ENCODE peak calls at places on chromosomes 7 and 10, in nine cellular contexts. One of them, this sample, is unnamed.

GRCh38 chr7:142063551-142064442 is 47.7 kb upstream of the MGAM2 start:
- DNase-seq in transverse colon: no peak
- DNase-seq in naive thymus-derived CD4-positive, alpha-beta T cell: no peak
- DNase-seq in tibial artery: no peak
- DNase-seq in hepatocyte: peak
- DNase-seq in cardiac fibroblast: peak
- DNase-seq in brain microvascular endothelial cell: no peak
- DNase-seq in tibial nerve: no peak
- DNase-seq in upper lobe of right lung: no peak
- DNase-seq in this sample: no peak

GRCh38 chr10:44056947-44057811 is 327.7 kb downstream of the CXCL12 start:
- DNase-seq in transverse colon: no peak
- DNase-seq in naive thymus-derived CD4-positive, alpha-beta T cell: no peak
- DNase-seq in tibial artery: no peak
- DNase-seq in hepatocyte: no peak
- DNase-seq in cardiac fibroblast: no peak
- DNase-seq in brain microvascular endothelial cell: no peak
- DNase-seq in tibial nerve: peak
- DNase-seq in upper lobe of right lung: no peak
- DNase-seq in this sample: no peak

GRCh38 chr7:73599151-73599882 is 20.9 kb upstream of the TBL2 start:
- DNase-seq in transverse colon: no peak
- DNase-seq in naive thymus-derived CD4-positive, alpha-beta T cell: no peak
- DNase-seq in tibial artery: no peak
- DNase-seq in hepatocyte: no peak
- DNase-seq in cardiac fibroblast: no peak
- DNase-seq in brain microvascular endothelial cell: no peak
- DNase-seq in tibial nerve: no peak
- DNase-seq in upper lobe of right lung: no peak
- DNase-seq in this sample: no peak

GRCh38 chr7:40604601-40605438 is 470.0 kb downstream of the SUGCT start:
- DNase-seq in transverse colon: peak
- DNase-seq in naive thymus-derived CD4-positive, alpha-beta T cell: no peak
- DNase-seq in tibial artery: peak
- DNase-seq in hepatocyte: peak
- DNase-seq in cardiac fibroblast: peak
- DNase-seq in brain microvascular endothelial cell: peak
- DNase-seq in tibial nerve: peak
- DNase-seq in upper lobe of right lung: peak
- DNase-seq in this sample: peak

GRCh38 chr7:36746347-36746746 is 22.1 kb upstream of the AOAH start:
- DNase-seq in transverse colon: no peak
- DNase-seq in naive thymus-derived CD4-positive, alpha-beta T cell: no peak
- DNase-seq in tibial artery: no peak
- DNase-seq in hepatocyte: peak
- DNase-seq in cardiac fibroblast: peak
- DNase-seq in brain microvascular endothelial cell: no peak
- DNase-seq in tibial nerve: no peak
- DNase-seq in upper lobe of right lung: no peak
- DNase-seq in this sample: peak

GRCh38 chr7:80392229-80393169 is 119.4 kb downstream of the GNAT3 start:
- DNase-seq in transverse colon: no peak
- DNase-seq in naive thymus-derived CD4-positive, alpha-beta T cell: peak
- DNase-seq in tibial artery: no peak
- DNase-seq in hepatocyte: peak
- DNase-seq in cardiac fibroblast: peak
- DNase-seq in brain microvascular endothelial cell: no peak
- DNase-seq in tibial nerve: no peak
- DNase-seq in upper lobe of right lung: no peak
- DNase-seq in this sample: peak

GRCh38 chr7:154308928-154309327 is 256.7 kb downstream of the DPP6 start:
- DNase-seq in transverse colon: no peak
- DNase-seq in naive thymus-derived CD4-positive, alpha-beta T cell: no peak
- DNase-seq in tibial artery: no peak
- DNase-seq in hepatocyte: no peak
- DNase-seq in cardiac fibroblast: no peak
- DNase-seq in brain microvascular endothelial cell: no peak
- DNase-seq in tibial nerve: no peak
- DNase-seq in upper lobe of right lung: no peak
- DNase-seq in this sample: no peak

GRCh38 chr7:107228291-107228690 is 59.5 kb downstream of the HBP1 start:
- DNase-seq in transverse colon: no peak
- DNase-seq in naive thymus-derived CD4-positive, alpha-beta T cell: no peak
- DNase-seq in tibial artery: no peak
- DNase-seq in hepatocyte: no peak
- DNase-seq in cardiac fibroblast: peak
- DNase-seq in brain microvascular endothelial cell: no peak
- DNase-seq in tibial nerve: no peak
- DNase-seq in upper lobe of right lung: no peak
- DNase-seq in this sample: no peak

GRCh38 chr10:132539431-132539839 is 1.8 kb downstream of the INPP5A start:
- DNase-seq in transverse colon: peak
- DNase-seq in naive thymus-derived CD4-positive, alpha-beta T cell: peak
- DNase-seq in tibial artery: peak
- DNase-seq in hepatocyte: no peak
- DNase-seq in cardiac fibroblast: no peak
- DNase-seq in brain microvascular endothelial cell: no peak
- DNase-seq in tibial nerve: no peak
- DNase-seq in upper lobe of right lung: peak
- DNase-seq in this sample: peak

GRCh38 chr7:139079861-139080260 is 29.7 kb downstream of the ZC3HAV1 start:
- DNase-seq in transverse colon: no peak
- DNase-seq in naive thymus-derived CD4-positive, alpha-beta T cell: no peak
- DNase-seq in tibial artery: no peak
- DNase-seq in hepatocyte: no peak
- DNase-seq in cardiac fibroblast: no peak
- DNase-seq in brain microvascular endothelial cell: no peak
- DNase-seq in tibial nerve: no peak
- DNase-seq in upper lobe of right lung: no peak
- DNase-seq in this sample: no peak

GRCh38 chr7:84200859-84201258 is 6.3 kb upstream of the SEMA3A start:
- DNase-seq in transverse colon: no peak
- DNase-seq in naive thymus-derived CD4-positive, alpha-beta T cell: no peak
- DNase-seq in tibial artery: no peak
- DNase-seq in hepatocyte: no peak
- DNase-seq in cardiac fibroblast: peak
- DNase-seq in brain microvascular endothelial cell: no peak
- DNase-seq in tibial nerve: no peak
- DNase-seq in upper lobe of right lung: no peak
- DNase-seq in this sample: peak

GRCh38 chr7:112940314-112940732 is 146.3 kb downstream of the GPR85 start:
- DNase-seq in transverse colon: no peak
- DNase-seq in naive thymus-derived CD4-positive, alpha-beta T cell: no peak
- DNase-seq in tibial artery: no peak
- DNase-seq in hepatocyte: no peak
- DNase-seq in cardiac fibroblast: no peak
- DNase-seq in brain microvascular endothelial cell: no peak
- DNase-seq in tibial nerve: no peak
- DNase-seq in upper lobe of right lung: no peak
- DNase-seq in this sample: no peak

GRCh38 chr7:37141742-37142141 is 306.9 kb downstream of the ELMO1 start:
- DNase-seq in transverse colon: no peak
- DNase-seq in naive thymus-derived CD4-positive, alpha-beta T cell: no peak
- DNase-seq in tibial artery: no peak
- DNase-seq in hepatocyte: no peak
- DNase-seq in cardiac fibroblast: no peak
- DNase-seq in brain microvascular endothelial cell: no peak
- DNase-seq in tibial nerve: no peak
- DNase-seq in upper lobe of right lung: no peak
- DNase-seq in this sample: no peak

GRCh38 chr10:121988361-121989324 is at the start of gene TACC2:
- DNase-seq in transverse colon: no peak
- DNase-seq in naive thymus-derived CD4-positive, alpha-beta T cell: no peak
- DNase-seq in tibial artery: no peak
- DNase-seq in hepatocyte: no peak
- DNase-seq in cardiac fibroblast: no peak
- DNase-seq in brain microvascular endothelial cell: no peak
- DNase-seq in tibial nerve: no peak
- DNase-seq in upper lobe of right lung: peak
- DNase-seq in this sample: no peak

DNA sequence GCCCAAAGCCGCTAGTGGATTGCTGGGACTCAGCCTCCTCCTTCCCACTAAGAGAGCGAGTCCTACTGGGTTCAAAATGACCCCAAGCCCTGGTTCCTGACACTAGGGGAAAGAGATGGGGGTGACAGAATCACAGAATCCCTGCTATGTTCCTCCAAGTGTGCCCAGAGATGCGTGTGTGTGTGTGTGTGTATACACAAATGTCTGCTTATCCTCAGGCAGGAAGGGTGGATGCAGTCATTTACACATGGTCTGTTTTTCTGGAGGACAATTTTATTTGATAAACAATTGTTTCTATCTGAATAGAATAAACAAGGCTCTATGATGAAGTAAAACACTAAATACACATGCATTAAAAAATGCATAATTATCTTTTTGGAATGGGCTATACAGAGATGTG is 1.2 kb upstream of the PLAU start:
- DNase-seq in transverse colon: no peak
- DNase-seq in naive thymus-derived CD4-positive, alpha-beta T cell: no peak
- DNase-seq in tibial artery: no peak
- DNase-seq in hepatocyte: no peak
- DNase-seq in cardiac fibroblast: no peak
- DNase-seq in brain microvascular endothelial cell: no peak
- DNase-seq in tibial nerve: no peak
- DNase-seq in upper lobe of right lung: no peak
- DNase-seq in this sample: peak
- H3K4me3 ChIP-seq in transverse colon: no peak
- H3K4me3 ChIP-seq in naive thymus-derived CD4-positive, alpha-beta T cell: no peak
- H3K4me3 ChIP-seq in tibial artery: no peak
- H3K4me3 ChIP-seq in hepatocyte: no peak
- H3K4me3 ChIP-seq in cardiac fibroblast: no peak
- H3K4me3 ChIP-seq in brain microvascular endothelial cell: no peak
- H3K4me3 ChIP-seq in tibial nerve: no peak
- H3K4me3 ChIP-seq in upper lobe of right lung: no peak
- H3K4me3 ChIP-seq in this sample: no peak

DNA sequence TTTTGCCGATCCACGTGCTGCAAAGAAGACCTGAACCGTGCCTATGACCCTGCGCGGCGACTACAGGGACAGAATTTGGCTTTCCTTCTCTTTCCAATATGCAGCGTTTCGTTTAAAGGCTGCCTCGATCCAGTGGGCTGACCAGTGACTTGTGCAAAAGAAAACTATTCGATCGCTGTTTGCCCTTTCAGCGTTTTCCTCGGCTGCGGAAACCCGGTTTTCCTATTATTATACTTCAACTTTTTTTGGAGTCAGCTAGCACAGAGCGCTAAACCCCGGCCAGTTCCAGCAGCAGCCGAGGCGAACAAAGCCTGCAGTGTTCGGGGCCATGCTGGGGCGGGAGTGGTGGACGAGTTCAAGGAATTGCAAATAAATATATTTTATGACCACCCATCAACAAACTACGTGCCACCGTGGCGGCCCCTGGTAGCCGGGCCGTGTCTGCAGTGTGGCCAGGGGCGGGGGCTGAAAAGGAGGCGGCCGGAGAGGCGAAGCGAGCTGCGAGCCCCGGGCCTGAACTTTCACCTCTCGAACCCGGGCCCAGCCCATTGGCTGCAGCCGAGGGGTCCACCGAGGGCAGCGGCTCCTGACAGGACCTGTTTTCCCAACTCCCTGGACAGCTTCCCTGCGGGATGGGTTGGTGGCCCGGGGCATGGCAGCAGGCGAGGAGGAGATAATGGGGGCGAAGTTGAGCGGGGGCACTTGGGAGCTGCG is 164.3 kb upstream of the PPP1R3A start:
- DNase-seq in transverse colon: peak
- DNase-seq in naive thymus-derived CD4-positive, alpha-beta T cell: no peak
- DNase-seq in tibial artery: no peak
- DNase-seq in hepatocyte: peak
- DNase-seq in cardiac fibroblast: no peak
- DNase-seq in brain microvascular endothelial cell: no peak
- DNase-seq in tibial nerve: peak
- DNase-seq in upper lobe of right lung: peak
- DNase-seq in this sample: no peak
- H3K4me3 ChIP-seq in transverse colon: peak
- H3K4me3 ChIP-seq in naive thymus-derived CD4-positive, alpha-beta T cell: no peak
- H3K4me3 ChIP-seq in tibial artery: peak
- H3K4me3 ChIP-seq in hepatocyte: peak
- H3K4me3 ChIP-seq in cardiac fibroblast: no peak
- H3K4me3 ChIP-seq in brain microvascular endothelial cell: peak
- H3K4me3 ChIP-seq in tibial nerve: peak
- H3K4me3 ChIP-seq in upper lobe of right lung: peak
- H3K4me3 ChIP-seq in this sample: no peak

DNA sequence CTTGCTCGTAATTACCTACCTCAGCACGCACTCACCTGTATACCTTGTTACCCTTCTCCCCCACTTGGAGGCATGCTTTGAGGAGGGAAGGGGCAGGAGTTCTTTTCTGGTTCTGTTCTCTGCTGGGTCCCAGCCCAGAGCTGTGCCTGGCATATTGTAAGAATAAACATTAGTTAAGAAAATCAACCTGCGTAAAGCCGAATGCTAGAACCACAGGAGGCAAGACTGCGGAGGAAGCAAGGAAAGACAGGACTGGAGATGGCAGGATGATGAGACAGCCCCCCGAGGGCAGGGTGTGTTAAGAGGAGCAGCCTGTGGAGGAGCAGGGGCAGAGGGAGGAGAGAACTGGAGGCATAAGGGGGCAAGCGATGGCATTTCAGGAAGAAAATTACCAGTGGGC is 9.5 kb downstream of the C10orf53 start:
- DNase-seq in transverse colon: no peak
- DNase-seq in naive thymus-derived CD4-positive, alpha-beta T cell: no peak
- DNase-seq in tibial artery: no peak
- DNase-seq in hepatocyte: no peak
- DNase-seq in cardiac fibroblast: no peak
- DNase-seq in brain microvascular endothelial cell: no peak
- DNase-seq in tibial nerve: no peak
- DNase-seq in upper lobe of right lung: no peak
- DNase-seq in this sample: no peak
- H3K4me3 ChIP-seq in transverse colon: no peak
- H3K4me3 ChIP-seq in naive thymus-derived CD4-positive, alpha-beta T cell: no peak
- H3K4me3 ChIP-seq in tibial artery: no peak
- H3K4me3 ChIP-seq in hepatocyte: no peak
- H3K4me3 ChIP-seq in cardiac fibroblast: no peak
- H3K4me3 ChIP-seq in brain microvascular endothelial cell: no peak
- H3K4me3 ChIP-seq in tibial nerve: no peak
- H3K4me3 ChIP-seq in upper lobe of right lung: no peak
- H3K4me3 ChIP-seq in this sample: no peak

DNA sequence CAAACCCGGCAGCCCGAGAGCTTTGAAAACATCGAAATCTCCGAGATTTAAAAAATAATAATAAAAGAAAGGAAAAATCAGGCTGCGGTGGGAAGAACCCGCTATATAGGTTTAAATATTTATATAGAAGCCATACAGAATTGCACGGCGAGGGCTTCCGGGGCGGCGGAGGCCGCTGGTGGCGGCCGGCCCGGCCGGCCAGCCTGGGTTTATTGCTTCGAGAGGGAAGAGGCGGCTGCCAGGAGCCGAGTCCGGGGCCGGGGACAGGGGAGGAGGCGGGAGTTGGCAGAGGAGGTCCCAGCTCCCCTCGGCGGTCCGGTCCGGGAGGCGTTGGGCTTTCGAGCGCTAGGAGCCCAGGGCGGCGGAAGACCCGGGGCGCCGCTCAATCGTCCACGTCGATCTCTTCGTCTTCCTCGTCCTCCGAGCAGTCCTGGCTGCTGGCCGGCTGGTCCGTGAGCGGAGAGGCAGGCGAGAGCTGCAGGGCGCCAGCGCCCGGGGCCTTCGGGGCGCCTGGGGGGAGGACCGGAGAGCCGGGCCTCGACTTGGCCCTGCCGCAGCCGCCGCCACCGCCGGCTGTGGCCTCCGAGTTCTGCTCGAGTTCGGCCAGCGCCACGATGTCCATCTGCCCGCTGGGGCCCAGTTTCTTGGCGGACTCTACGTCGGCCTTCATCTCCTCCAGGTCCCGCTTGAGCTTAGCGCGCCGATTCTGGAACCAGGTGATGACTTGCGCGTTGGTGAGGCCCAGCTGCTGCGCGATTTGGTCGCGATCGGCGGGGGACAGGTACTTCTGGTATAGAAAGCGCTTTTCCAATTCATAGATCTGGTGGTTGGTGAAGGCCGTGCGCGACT is 2.2 kb downstream of the LBX1 start:
- DNase-seq in transverse colon: no peak
- DNase-seq in naive thymus-derived CD4-positive, alpha-beta T cell: no peak
- DNase-seq in tibial artery: no peak
- DNase-seq in hepatocyte: no peak
- DNase-seq in cardiac fibroblast: no peak
- DNase-seq in brain microvascular endothelial cell: no peak
- DNase-seq in tibial nerve: no peak
- DNase-seq in upper lobe of right lung: no peak
- DNase-seq in this sample: no peak
- H3K4me3 ChIP-seq in transverse colon: no peak
- H3K4me3 ChIP-seq in naive thymus-derived CD4-positive, alpha-beta T cell: peak
- H3K4me3 ChIP-seq in tibial artery: peak
- H3K4me3 ChIP-seq in hepatocyte: no peak
- H3K4me3 ChIP-seq in cardiac fibroblast: no peak
- H3K4me3 ChIP-seq in brain microvascular endothelial cell: no peak
- H3K4me3 ChIP-seq in tibial nerve: peak
- H3K4me3 ChIP-seq in upper lobe of right lung: peak
- H3K4me3 ChIP-seq in this sample: no peak